ENCODE peak calls at places on chromosome 13, in nine cellular contexts. H is upper lobe of right lung, O is nephron progenitor cell, C is SK-N-SH, R is heart right ventricle, B is BE2C, P is stomach, A is ascending aorta, W is HFF-Myc. Q is an unnamed sample.

GRCh38 chr13:89943139-89943538 is 1404.3 kb upstream of the MIR17HG start:
- DNase-seq in B (no peak), R (no peak), O (no peak), A (no peak), P (no peak), W (no peak), H (no peak), C (no peak), Q (no peak)

GRCh38 chr13:99657848-99658265 is 156.6 kb downstream of the TM9SF2 start:
- DNase-seq in P (peak; percentile 49), W (no peak), R (peak; percentile 21), O (peak; percentile 52), C (peak; percentile 28), B (no peak), H (peak; percentile 67), A (no peak), Q (no peak)

GRCh38 chr13:68927387-68928026 is 1180.1 kb upstream of the ATXN8OS start:
- DNase-seq in C (peak; percentile 6), P (no peak), R (no peak), W (no peak), B (peak; percentile 67), A (no peak), H (no peak), O (peak; percentile 28), Q (no peak)

GRCh38 chr13:34000955-34001354 is 183.0 kb downstream of the RFC3 start:
- DNase-seq in C (no peak), A (no peak), H (no peak), O (no peak), W (no peak), B (no peak), R (no peak), P (no peak), Q (no peak)

GRCh38 chr13:76455960-76456359 is 430.2 kb downstream of the KCTD12 start:
- DNase-seq in C (no peak), O (no peak), R (no peak), W (peak; percentile 41), H (no peak), B (no peak), A (no peak), P (no peak), Q (no peak)

GRCh38 chr13:22235285-22235949 is 564.5 kb downstream of the FGF9 start:
- DNase-seq in H (no peak), W (no peak), R (no peak), C (no peak), A (no peak), O (peak; percentile 18), P (no peak), B (no peak), Q (no peak)

GRCh38 chr13:50219743-50220142 is 204.5 kb downstream of the KCNRG start:
- DNase-seq in O (no peak), H (no peak), W (no peak), B (no peak), C (no peak), A (no peak), P (no peak), R (no peak), Q (no peak)

GRCh38 chr13:76696370-76696769 is 189.8 kb downstream of the KCTD12 start:
- DNase-seq in H (no peak), C (peak; percentile 4), P (no peak), O (no peak), B (peak; percentile 39), A (no peak), W (no peak), R (no peak), Q (no peak)

GRCh38 chr13:50574731-50575130 is 268.8 kb downstream of the DLEU7 start:
- DNase-seq in C (no peak), A (no peak), B (no peak), O (no peak), P (no peak), W (peak; percentile 64), R (no peak), H (no peak), Q (no peak)

GRCh38 chr13:109419896-109420295 is 366.5 kb downstream of the IRS2 start:
- DNase-seq in W (no peak), A (no peak), R (no peak), P (no peak), O (no peak), H (no peak), B (no peak), C (no peak), Q (no peak)

GRCh38 chr13:92173254-92173653 is 774.8 kb downstream of the GPC5 start:
- DNase-seq in C (no peak), H (no peak), P (no peak), A (no peak), R (no peak), B (no peak), W (no peak), O (no peak), Q (no peak)

GRCh38 chr13:110455941-110456340 is 105.6 kb downstream of the RAB20 start:
- DNase-seq in H (peak; percentile 87), B (peak; percentile 85), C (peak; percentile 91), R (peak; percentile 74), A (no peak), P (peak; percentile 84), O (peak; percentile 75), W (no peak), Q (peak; percentile 70)

GRCh38 chr13:27789153-27789494 is 3.2 kb upstream of the GSX1 start:
- DNase-seq in H (no peak), W (no peak), A (no peak), C (no peak), P (no peak), R (no peak), O (no peak), B (no peak), Q (no peak)

GRCh38 chr13:27790523-27790922 is 1.8 kb upstream of the GSX1 start:
- DNase-seq in O (peak; percentile 34), C (no peak), B (no peak), W (no peak), R (no peak), A (no peak), H (no peak), P (no peak), Q (no peak)

GRCh38 chr13:27789495-27790303 is 2.6 kb upstream of the GSX1 start:
- DNase-seq in C (no peak), O (peak; percentile 42), H (no peak), R (no peak), W (no peak), B (no peak), A (no peak), P (no peak), Q (no peak)

GRCh38 chr13:27791146-27791900 is 960 bp upstream of the GSX1 start:
- DNase-seq in P (no peak), W (no peak), R (no peak), B (no peak), C (no peak), A (no peak), H (no peak), O (no peak), Q (no peak)

DNA sequence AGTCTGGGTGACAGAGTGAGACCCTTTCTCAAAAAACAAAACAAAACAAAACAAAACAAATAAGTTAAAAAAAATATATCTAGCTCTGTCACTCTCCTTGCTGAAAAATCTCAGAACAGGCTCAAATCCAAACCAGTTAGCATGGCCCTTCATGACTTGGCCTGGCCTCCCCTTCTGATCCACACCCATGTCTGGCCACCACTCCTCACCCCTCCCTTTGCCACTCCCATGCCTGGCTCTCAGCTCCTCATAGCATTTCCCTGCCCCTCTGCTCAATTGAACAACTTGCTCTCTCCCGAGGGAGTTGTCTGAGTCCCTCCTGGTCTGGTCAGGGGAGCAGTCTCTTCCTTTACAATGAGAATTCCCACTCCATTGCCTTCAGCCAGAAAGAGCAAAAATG is 4.0 kb upstream of the GSX1 start:
- DNase-seq in H (no peak), R (no peak), P (no peak), B (no peak), C (no peak), O (no peak), A (no peak), W (no peak), Q (no peak)
- TF ChIP-seq CTCF in H (no peak), R (no peak), P (no peak), B (no peak), C (no peak), O (no peak), A (no peak), W (no peak), Q (no peak)

DNA sequence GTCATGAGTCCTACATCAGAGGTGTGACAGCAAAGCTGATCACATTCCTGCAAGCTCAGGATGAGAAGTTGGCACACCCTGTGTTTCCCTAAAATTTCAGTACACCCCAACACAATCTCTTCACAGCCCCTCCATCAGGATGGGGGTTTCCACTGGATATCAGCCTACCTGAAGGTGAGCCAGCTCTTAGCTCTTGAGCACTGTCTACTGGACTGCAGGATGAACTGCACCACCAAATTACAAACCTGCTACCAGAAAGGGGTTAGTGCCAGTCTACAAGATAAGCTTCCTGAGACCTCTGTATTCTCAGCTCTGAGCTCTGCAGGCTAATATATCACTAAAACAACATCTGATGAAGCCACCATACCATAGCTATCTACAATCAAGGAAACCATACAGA is 1616.2 kb upstream of the SPRY2 start:
- DNase-seq in W (no peak), H (no peak), A (no peak), O (no peak), B (no peak), C (no peak), R (no peak), P (no peak), Q (no peak)
- TF ChIP-seq CTCF in W (no peak), H (no peak), A (no peak), O (no peak), B (peak; percentile 67), C (peak; percentile 11), R (no peak), P (no peak), Q (no peak)

DNA sequence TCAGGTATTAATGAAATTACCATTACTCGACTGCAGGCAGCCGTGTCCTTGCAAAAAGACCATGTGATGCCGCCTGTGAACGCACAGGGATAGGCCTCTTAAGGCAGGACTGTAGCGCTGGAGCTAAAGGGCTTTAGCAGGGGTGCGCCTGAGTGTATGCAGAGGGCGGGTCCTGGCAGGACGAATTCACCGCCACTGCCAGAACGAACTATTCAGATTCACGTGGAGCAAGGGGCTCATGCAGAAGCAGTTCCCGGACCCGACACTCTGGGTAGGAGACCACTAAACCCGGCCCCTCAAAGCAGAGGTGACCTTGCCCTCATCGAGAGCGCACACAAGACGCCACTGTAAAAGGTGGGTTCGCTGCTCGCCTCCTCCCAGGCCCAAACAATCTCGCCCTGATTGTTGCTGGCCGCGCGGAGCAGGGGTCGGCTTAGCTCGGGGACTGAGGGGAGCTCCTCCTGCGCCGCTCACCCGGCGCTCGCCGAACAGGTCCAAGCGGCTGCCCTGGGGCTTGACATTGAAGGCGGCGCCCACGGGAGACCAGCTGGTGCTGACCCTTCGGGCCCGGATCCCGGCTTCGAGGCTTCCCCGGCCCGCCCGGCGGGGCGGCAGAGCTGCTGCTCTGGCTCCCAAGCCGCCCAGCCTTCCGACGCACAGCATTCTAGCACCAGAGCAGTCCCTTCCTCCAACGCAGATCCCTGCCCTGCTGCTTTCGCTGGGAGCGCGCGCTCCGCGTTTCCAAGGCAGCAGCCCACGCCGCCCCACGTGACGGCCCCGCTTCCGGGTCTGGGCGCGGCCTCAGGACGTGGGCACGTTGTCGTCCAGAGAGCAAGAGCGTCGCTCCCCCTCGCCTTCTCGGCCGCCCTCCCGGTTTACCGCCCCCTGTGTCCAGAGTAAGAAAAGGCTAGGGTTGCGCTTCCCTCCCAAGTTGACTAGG is at the start of gene MIPEP:
- DNase-seq in R (peak; percentile 92), P (peak; percentile 93), C (peak; percentile 94), O (peak; percentile 92), H (peak; percentile 98), A (peak; percentile 58), W (peak; percentile 79), B (peak; percentile 96), Q (peak; percentile 61)
- TF ChIP-seq CTCF in R (peak; percentile 92), P (peak; percentile 73), C (peak; percentile 81), O (peak; percentile 65), H (peak; percentile 83), A (peak; percentile 48), W (peak; percentile 67), B (peak; percentile 70), Q (peak; percentile 88)

GRCh38 chr13:79631260-79631659 is 150.3 kb downstream of the NDFIP2 start:
- DNase-seq in A (no peak), O (no peak), P (no peak), W (peak; percentile 70), R (peak; percentile 7), C (no peak), H (no peak), B (peak; percentile 73), Q (no peak)
- TF ChIP-seq CTCF in A (no peak), O (no peak), P (no peak), W (peak; percentile 46), R (peak; percentile 50), C (peak; percentile 66), H (no peak), B (peak; percentile 62), Q (peak; percentile 61)

Q was measured in D721Med.